ENCODE peak calls at places on chromosome 14, in nine cellular contexts. T is A673, D is GM23338, E is K562, P is hepatocyte, X is mammary epithelial cell, C is GM12878, Q is neural progenitor cell, Z is PC-3. B is an unnamed sample.

GRCh38 chr14:59187802-59188460 is 536 bp upstream of the DAAM1 start:
- DNase-seq in T (peak; percentile 43), D (peak; percentile 45), E (peak; percentile 23), P (peak; percentile 50), X (no peak), C (no peak), Q (peak; percentile 77), Z (peak; percentile 48), B (peak; percentile 40)

GRCh38 chr14:81192594-81192993 is 28.2 kb downstream of the GTF2A1 start:
- DNase-seq in T (no peak), D (no peak), E (no peak), P (no peak), X (no peak), C (no peak), Q (no peak), Z (no peak), B (no peak)

GRCh38 chr14:73467377-73467776 is 9.0 kb upstream of the NUMB start:
- DNase-seq in T (no peak), D (no peak), E (peak; percentile 27), P (no peak), X (no peak), C (no peak), Q (no peak), Z (no peak), B (no peak)

GRCh38 chr14:75068294-75069020 is 984 bp upstream of the ZC2HC1C start:
- DNase-seq in T (peak; percentile 27), D (peak; percentile 40), E (peak; percentile 10), P (no peak), X (no peak), C (no peak), Q (no peak), Z (no peak), B (no peak)

GRCh38 chr14:93857500-93857899 is 69.2 kb upstream of the PRIMA1 start:
- DNase-seq in T (peak; percentile 81), D (peak; percentile 52), E (no peak), P (peak; percentile 17), X (no peak), C (no peak), Q (peak; percentile 47), Z (no peak), B (no peak)

GRCh38 chr14:103868242-103868897 is 21.0 kb upstream of the PPP1R13B start:
- DNase-seq in T (no peak), D (no peak), E (no peak), P (no peak), X (peak; percentile 91), C (no peak), Q (no peak), Z (no peak), B (no peak)

GRCh38 chr14:81095539-81095938 is 125.2 kb downstream of the GTF2A1 start:
- DNase-seq in T (no peak), D (no peak), E (no peak), P (no peak), X (no peak), C (no peak), Q (no peak), Z (no peak), B (no peak)

GRCh38 chr14:34324363-34324795 is 137.7 kb downstream of the SPTSSA start:
- DNase-seq in T (peak; percentile 62), D (peak; percentile 69), E (peak; percentile 38), P (peak; percentile 67), X (peak; percentile 5), C (no peak), Q (peak; percentile 75), Z (peak; percentile 67), B (peak; percentile 29)

GRCh38 chr14:74964787-74965769 is 9.7 kb upstream of the PGF start:
- DNase-seq in T (peak; percentile 88), D (no peak), E (no peak), P (no peak), X (no peak), C (no peak), Q (no peak), Z (peak; percentile 47), B (no peak)

GRCh38 chr14:99527427-99528076 is 46.3 kb downstream of the CCNK start:
- DNase-seq in T (no peak), D (no peak), E (no peak), P (no peak), X (no peak), C (no peak), Q (no peak), Z (no peak), B (no peak)

GRCh38 chr14:36976571-36977023 is 195.8 kb downstream of the SLC25A21 start:
- DNase-seq in T (no peak), D (no peak), E (peak; percentile 50), P (no peak), X (peak; percentile 58), C (no peak), Q (no peak), Z (peak; percentile 48), B (no peak)

GRCh38 chr14:74980746-74981661 is 21.7 kb upstream of the EIF2B2 start:
- DNase-seq in T (peak; percentile 97), D (peak; percentile 64), E (peak; percentile 5), P (no peak), X (no peak), C (no peak), Q (peak; percentile 96), Z (peak; percentile 43), B (no peak)

GRCh38 chr14:92316937-92317336 is 6.0 kb upstream of the SLC24A4 start:
- DNase-seq in T (no peak), D (peak; percentile 13), E (no peak), P (no peak), X (peak; percentile 91), C (no peak), Q (no peak), Z (peak; percentile 85), B (peak; percentile 11)

GRCh38 chr14:20332386-20332945 is 613 bp downstream of the CCNB1IP1 start:
- DNase-seq in T (peak; percentile 9), D (peak; percentile 31), E (peak; percentile 16), P (peak; percentile 56), X (peak; percentile 8), C (no peak), Q (peak; percentile 22), Z (no peak), B (no peak)

GRCh38 chr14:63362305-63362914 is 43.7 kb upstream of the GPHB5 start:
- DNase-seq in T (no peak), D (no peak), E (no peak), P (peak; percentile 8), X (no peak), C (no peak), Q (peak; percentile 50), Z (no peak), B (no peak)

GRCh38 chr14:103260629-103261124 is 73.4 kb upstream of the EIF5 start:
- DNase-seq in T (peak; percentile 45), D (no peak), E (no peak), P (no peak), X (peak; percentile 92), C (no peak), Q (no peak), Z (peak; percentile 63), B (no peak)

DNA sequence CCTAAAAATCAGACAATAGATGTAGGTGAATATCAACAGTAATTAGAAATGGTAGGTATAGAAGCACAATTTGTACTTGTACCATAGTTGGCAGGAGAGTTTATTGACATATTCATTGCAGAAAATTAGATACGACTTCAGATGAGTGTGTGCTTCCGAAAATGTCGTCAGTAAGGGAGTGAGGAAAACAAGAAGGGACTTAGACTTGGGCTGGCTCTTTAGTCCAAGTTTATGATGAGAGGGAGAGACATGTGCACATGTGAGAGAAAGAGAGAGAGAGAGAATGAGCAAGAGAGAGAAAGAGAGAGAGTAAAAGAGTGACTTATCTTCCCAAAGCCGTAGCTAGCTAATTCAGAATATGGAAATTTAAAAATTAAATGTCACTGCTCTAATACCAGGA is 230.5 kb upstream of the NPAS3 start:
- DNase-seq in T (no peak), D (no peak), E (no peak), P (no peak), X (no peak), C (no peak), Q (no peak), Z (no peak), B (no peak)
- TF ChIP-seq EZH2 in T (no peak), D (no peak), E (no peak), P (no peak), X (no peak), C (no peak), Q (no peak), Z (no peak), B (no peak)

DNA sequence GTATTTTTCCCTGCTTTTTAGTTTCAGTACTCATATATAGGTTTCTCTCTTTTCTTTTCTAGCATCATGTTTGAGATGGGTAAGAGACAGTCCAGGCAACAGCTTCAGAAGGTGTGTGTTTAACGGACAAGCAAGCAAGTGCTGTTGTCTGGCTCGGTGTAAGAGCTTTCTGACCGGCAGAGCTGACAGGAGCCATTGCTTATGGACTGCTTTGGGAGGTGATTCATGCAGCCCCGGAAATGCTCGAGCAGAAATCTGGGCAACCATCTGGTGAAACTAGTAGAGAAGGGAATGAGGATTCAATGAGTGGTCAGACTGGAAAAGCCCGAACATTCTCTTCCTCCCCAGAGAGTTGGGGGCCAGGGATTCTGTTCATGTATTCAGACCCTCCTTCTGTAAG is 24.4 kb downstream of the TUNAR start:
- DNase-seq in T (no peak), D (no peak), E (no peak), P (no peak), X (no peak), C (no peak), Q (no peak), Z (no peak), B (no peak)
- H3K4me3 ChIP-seq in T (no peak overlapping the region), D (no peak overlapping the region), E (no peak overlapping the region), P (no peak overlapping the region), X (no peak overlapping the region), C (no peak overlapping the region), Q (no peak overlapping the region), Z (no peak overlapping the region), B (no peak overlapping the region)

GRCh38 chr14:69152944-69153847 is at the start of gene DCAF5:
- DNase-seq in T (peak; percentile 94), D (peak; percentile 93), E (peak; percentile 86), P (peak; percentile 97), X (peak; percentile 92), C (peak; percentile 71), Q (peak; percentile 97), Z (peak; percentile 91), B (peak; percentile 95)
- TF ChIP-seq EZH2 in T (no peak), D (no peak), E (no peak), P (no peak), X (no peak), C (no peak), Q (peak; percentile 44), Z (no peak), B (peak; percentile 87)

GRCh38 chr14:68081489-68081888 is 261.9 kb downstream of the RAD51B start:
- DNase-seq in T (no peak), D (no peak), E (no peak), P (no peak), X (no peak), C (no peak), Q (no peak), Z (no peak), B (no peak)

GRCh38 chr14:68075382-68076029 is 255.9 kb downstream of the RAD51B start:
- DNase-seq in T (no peak), D (no peak), E (no peak), P (no peak), X (no peak), C (no peak), Q (peak; percentile 56), Z (no peak), B (no peak)

GRCh38 chr14:68079941-68080697 is 260.5 kb downstream of the RAD51B start:
- DNase-seq in T (no peak), D (no peak), E (no peak), P (no peak), X (no peak), C (no peak), Q (no peak), Z (no peak), B (no peak)

GRCh38 chr14:68074765-68075381 is 255.3 kb downstream of the RAD51B start:
- DNase-seq in T (no peak), D (no peak), E (no peak), P (no peak), X (no peak), C (no peak), Q (no peak), Z (no peak), B (no peak)

GRCh38 chr14:68076451-68076850 is 256.9 kb downstream of the RAD51B start:
- DNase-seq in T (no peak), D (no peak), E (no peak), P (no peak), X (peak; percentile 48), C (no peak), Q (no peak), Z (peak; percentile 73), B (no peak)
- H3K4me3 ChIP-seq in T (no peak overlapping the region), D (no peak overlapping the region), E (no peak overlapping the region), P (no peak overlapping the region), X (no peak overlapping the region), C (no peak overlapping the region), Q (no peak overlapping the region), Z (no peak overlapping the region), B (no peak overlapping the region)